ENCODE peak calls at places on chromosome 22, in eight cellular contexts. W, D, N, I, K, S, B and E are unnamed samples.

GRCh38 chr22:38398609-38399401 is 56.2 kb downstream of the KCNJ4 start:
- DNase-seq in W (peak), D (peak), N (peak), I (peak), K (peak), S (no peak), B (peak), E (peak)

GRCh38 chr22:22930571-22931556 is 43.2 kb downstream of the IGLL5 start:
- DNase-seq in W (no peak), D (no peak), N (no peak), I (no peak), K (no peak), S (no peak), B (no peak), E (no peak)

GRCh38 chr22:30239421-30240405 is 6.8 kb downstream of the LIF start:
- DNase-seq in W (no peak), D (no peak), N (no peak), I (no peak), K (no peak), S (no peak), B (no peak), E (no peak)

GRCh38 chr22:33035276-33035863 is 22.8 kb downstream of the SYN3 start:
- DNase-seq in W (no peak), D (no peak), N (peak), I (no peak), K (no peak), S (no peak), B (no peak), E (no peak)

GRCh38 chr22:36409911-36410756 is 22.4 kb upstream of the MYH9 start:
- DNase-seq in W (peak), D (no peak), N (peak), I (peak), K (peak), S (no peak), B (peak), E (peak)

GRCh38 chr22:39873963-39874362 is 19.6 kb downstream of the ENTHD1 start:
- DNase-seq in W (no peak), D (no peak), N (no peak), I (no peak), K (no peak), S (no peak), B (no peak), E (no peak)

GRCh38 chr22:27223317-27224177 is 566.2 kb downstream of the MIAT start:
- DNase-seq in W (peak), D (peak), N (no peak), I (peak), K (no peak), S (no peak), B (no peak), E (no peak)

GRCh38 chr22:20567371-20567847 is 60.0 kb downstream of the MED15 start:
- DNase-seq in W (peak), D (peak), N (no peak), I (peak), K (no peak), S (no peak), B (no peak), E (no peak)

GRCh38 chr22:24485608-24486007 is 9.5 kb upstream of the UPB1 start:
- DNase-seq in W (no peak), D (no peak), N (no peak), I (no peak), K (no peak), S (no peak), B (no peak), E (no peak)

GRCh38 chr22:42814215-42814614 is 42.9 kb downstream of the ARFGAP3 start:
- DNase-seq in W (no peak), D (no peak), N (no peak), I (peak), K (no peak), S (no peak), B (no peak), E (no peak)

GRCh38 chr22:36386351-36386899 is 1.3 kb downstream of the MYH9 start:
- DNase-seq in W (peak), D (no peak), N (no peak), I (peak), K (no peak), S (no peak), B (peak), E (peak)

GRCh38 chr22:41517172-41518047 is 26.9 kb downstream of the POLR3H start:
- DNase-seq in W (peak), D (peak), N (peak), I (peak), K (no peak), S (peak), B (peak), E (peak)

GRCh38 chr22:35910013-35910860 is 118.4 kb downstream of the RBFOX2 start:
- DNase-seq in W (no peak), D (peak), N (no peak), I (peak), K (no peak), S (no peak), B (no peak), E (no peak)

GRCh38 chr22:27718186-27719032 is 83.1 kb downstream of the MN1 start:
- DNase-seq in W (peak), D (peak), N (peak), I (peak), K (peak), S (peak), B (peak), E (no peak)

GRCh38 chr22:37442537-37442936 is 15.3 kb upstream of the ELFN2 start:
- DNase-seq in W (no peak), D (peak), N (no peak), I (peak), K (no peak), S (no peak), B (no peak), E (no peak)

GRCh38 chr22:35688913-35689675 is 28.6 kb upstream of the APOL5 start:
- DNase-seq in W (no peak), D (peak), N (no peak), I (no peak), K (no peak), S (no peak), B (no peak), E (no peak)

GRCh38 chr22:23137905-23138520 is 3.8 kb downstream of the RSPH14 start:
- DNase-seq in W (no peak), D (peak), N (no peak), I (no peak), K (no peak), S (no peak), B (peak), E (no peak)

GRCh38 chr22:44755956-44756361 is 3.6 kb downstream of the ARHGAP8 start:
- DNase-seq in W (no peak), D (no peak), N (peak), I (no peak), K (no peak), S (no peak), B (peak), E (no peak)

GRCh38 chr22:23233084-23233501 is 52.8 kb downstream of the BCR start:
- DNase-seq in W (no peak), D (peak), N (peak), I (peak), K (peak), S (no peak), B (no peak), E (no peak)

GRCh38 chr22:43320943-43321900 is 21.9 kb downstream of the SCUBE1 start:
- DNase-seq in W (no peak), D (no peak), N (no peak), I (no peak), K (peak), S (no peak), B (no peak), E (no peak)

GRCh38 chr22:50340157-50340879 is 2.8 kb upstream of the PPP6R2 start:
- DNase-seq in W (peak), D (no peak), N (no peak), I (no peak), K (no peak), S (no peak), B (no peak), E (peak)

GRCh38 chr22:21960200-21961126 is 7.8 kb upstream of the PPM1F start:
- DNase-seq in W (no peak), D (no peak), N (no peak), I (no peak), K (no peak), S (no peak), B (no peak), E (no peak)

GRCh38 chr22:18997925-18998315 is 61.8 kb upstream of the PRODH start:
- DNase-seq in W (no peak), D (no peak), N (no peak), I (no peak), K (no peak), S (no peak), B (no peak), E (no peak)

GRCh38 chr22:22730655-22731373 is 86.4 kb downstream of the GGTLC2 start:
- DNase-seq in W (no peak), D (no peak), N (no peak), I (no peak), K (no peak), S (no peak), B (no peak), E (no peak)

GRCh38 chr22:20494978-20495860 is at the start of gene KLHL22:
- DNase-seq in W (no peak), D (peak), N (peak), I (no peak), K (no peak), S (no peak), B (peak), E (no peak)

GRCh38 chr22:25235547-25236290 is 16.3 kb downstream of the CRYBB2 start:
- DNase-seq in W (peak), D (peak), N (peak), I (peak), K (peak), S (peak), B (peak), E (peak)

GRCh38 chr22:48757581-48757980 is 1070.1 kb downstream of the BRD1 start:
- DNase-seq in W (no peak), D (no peak), N (peak), I (no peak), K (no peak), S (no peak), B (no peak), E (peak)